ENCODE peak calls at places on chromosomes 1 and 21, in seven cellular contexts. One of them, this sample, is unnamed.

GRCh38 chr21:37447288-37447936 is 80.8 kb downstream of the DYRK1A start:
- DNase-seq in Karpas-422: no peak
- DNase-seq in neuronal stem cell: no peak
- DNase-seq in ovary: no peak
- DNase-seq in adipocyte: no peak
- DNase-seq in kidney: no peak
- DNase-seq in mucosa of descending colon: no peak
- DNase-seq in this sample: no peak

GRCh38 chr1:232897949-232898465 is 52.4 kb upstream of the NTPCR start:
- DNase-seq in kidney: no peak
- DNase-seq in Karpas-422: no peak
- DNase-seq in adipocyte: no peak
- DNase-seq in ovary: no peak
- DNase-seq in mucosa of descending colon: no peak
- DNase-seq in neuronal stem cell: no peak
- DNase-seq in this sample: no peak

GRCh38 chr1:186985889-186986491 is 157.2 kb downstream of the PLA2G4A start:
- DNase-seq in mucosa of descending colon: no peak
- DNase-seq in kidney: no peak
- DNase-seq in adipocyte: peak
- DNase-seq in neuronal stem cell: peak
- DNase-seq in Karpas-422: peak
- DNase-seq in ovary: no peak
- DNase-seq in this sample: peak

GRCh38 chr1:168621356-168621755 is 45.0 kb downstream of the XCL1 start:
- DNase-seq in kidney: no peak
- DNase-seq in adipocyte: peak
- DNase-seq in mucosa of descending colon: no peak
- DNase-seq in Karpas-422: no peak
- DNase-seq in neuronal stem cell: no peak
- DNase-seq in ovary: no peak
- DNase-seq in this sample: peak

GRCh38 chr1:201219481-201220387 is 29.1 kb downstream of the IGFN1 start:
- DNase-seq in mucosa of descending colon: no peak
- DNase-seq in ovary: no peak
- DNase-seq in neuronal stem cell: no peak
- DNase-seq in kidney: peak
- DNase-seq in Karpas-422: no peak
- DNase-seq in adipocyte: no peak
- DNase-seq in this sample: no peak

GRCh38 chr21:25029580-25029979 is 577.7 kb downstream of the MRPL39 start:
- DNase-seq in adipocyte: no peak
- DNase-seq in kidney: no peak
- DNase-seq in Karpas-422: no peak
- DNase-seq in mucosa of descending colon: no peak
- DNase-seq in ovary: no peak
- DNase-seq in neuronal stem cell: no peak
- DNase-seq in this sample: no peak

GRCh38 chr1:36847186-36847585 is 187.1 kb downstream of the GRIK3 start:
- DNase-seq in neuronal stem cell: no peak
- DNase-seq in kidney: no peak
- DNase-seq in mucosa of descending colon: no peak
- DNase-seq in ovary: no peak
- DNase-seq in adipocyte: no peak
- DNase-seq in Karpas-422: no peak
- DNase-seq in this sample: no peak

GRCh38 chr1:230424440-230425251 is 1.5 kb downstream of the PGBD5 start:
- DNase-seq in adipocyte: no peak
- DNase-seq in neuronal stem cell: no peak
- DNase-seq in ovary: no peak
- DNase-seq in mucosa of descending colon: peak
- DNase-seq in Karpas-422: no peak
- DNase-seq in kidney: no peak
- DNase-seq in this sample: no peak

GRCh38 chr21:20970691-20971090 is 27.5 kb upstream of the NCAM2 start:
- DNase-seq in neuronal stem cell: no peak
- DNase-seq in kidney: no peak
- DNase-seq in adipocyte: no peak
- DNase-seq in ovary: no peak
- DNase-seq in mucosa of descending colon: no peak
- DNase-seq in Karpas-422: no peak
- DNase-seq in this sample: no peak

GRCh38 chr1:25615563-25616079 is 970 bp upstream of the MAN1C1 start:
- DNase-seq in ovary: no peak
- DNase-seq in mucosa of descending colon: no peak
- DNase-seq in Karpas-422: no peak
- DNase-seq in adipocyte: peak
- DNase-seq in neuronal stem cell: peak
- DNase-seq in kidney: no peak
- DNase-seq in this sample: no peak
- H3K4me3 ChIP-seq in ovary: peak
- H3K4me3 ChIP-seq in mucosa of descending colon: no peak
- H3K4me3 ChIP-seq in Karpas-422: peak
- H3K4me3 ChIP-seq in adipocyte: peak
- H3K4me3 ChIP-seq in neuronal stem cell: peak
- H3K4me3 ChIP-seq in kidney: peak
- H3K4me3 ChIP-seq in this sample: peak

DNA sequence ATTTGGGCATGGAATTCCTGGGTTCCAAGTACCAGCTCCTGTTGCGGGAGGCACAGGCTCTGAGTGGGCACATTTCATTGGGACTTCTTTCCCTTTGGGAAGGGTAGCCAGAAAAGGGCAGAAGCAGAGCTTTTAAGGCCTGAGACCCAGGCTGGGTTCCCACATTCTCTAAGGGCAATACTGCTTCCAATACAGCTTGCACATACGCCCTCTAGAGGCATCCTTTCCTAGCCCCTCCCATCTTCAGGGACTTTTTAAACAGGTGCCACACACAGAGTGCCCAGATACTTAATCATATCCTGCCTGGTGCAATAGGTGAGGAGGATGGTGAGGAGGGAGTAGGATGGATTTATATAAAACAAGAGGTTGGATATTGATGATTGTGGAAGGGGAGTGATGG is 5.7 kb downstream of the GPR88 start:
- DNase-seq in adipocyte: no peak
- DNase-seq in ovary: no peak
- DNase-seq in neuronal stem cell: no peak
- DNase-seq in kidney: no peak
- DNase-seq in mucosa of descending colon: no peak
- DNase-seq in Karpas-422: peak
- DNase-seq in this sample: no peak
- H3K4me3 ChIP-seq in adipocyte: no peak
- H3K4me3 ChIP-seq in ovary: no peak
- H3K4me3 ChIP-seq in neuronal stem cell: no peak
- H3K4me3 ChIP-seq in kidney: no peak
- H3K4me3 ChIP-seq in mucosa of descending colon: no peak
- H3K4me3 ChIP-seq in Karpas-422: no peak
- H3K4me3 ChIP-seq in this sample: no peak

GRCh38 chr1:160836981-160837557 is 25.6 kb downstream of the CD244 start:
- DNase-seq in adipocyte: no peak
- DNase-seq in Karpas-422: no peak
- DNase-seq in neuronal stem cell: no peak
- DNase-seq in mucosa of descending colon: no peak
- DNase-seq in kidney: no peak
- DNase-seq in ovary: no peak
- DNase-seq in this sample: no peak

GRCh38 chr1:160836561-160836960 is 26.1 kb downstream of the CD244 start:
- DNase-seq in kidney: no peak
- DNase-seq in Karpas-422: no peak
- DNase-seq in ovary: no peak
- DNase-seq in adipocyte: no peak
- DNase-seq in mucosa of descending colon: no peak
- DNase-seq in neuronal stem cell: no peak
- DNase-seq in this sample: no peak

GRCh38 chr1:160838876-160839275 is 23.8 kb downstream of the CD244 start:
- DNase-seq in adipocyte: no peak
- DNase-seq in Karpas-422: no peak
- DNase-seq in ovary: no peak
- DNase-seq in mucosa of descending colon: no peak
- DNase-seq in neuronal stem cell: no peak
- DNase-seq in kidney: no peak
- DNase-seq in this sample: no peak

GRCh38 chr1:160834945-160835565 is 27.6 kb downstream of the CD244 start:
- DNase-seq in adipocyte: peak
- DNase-seq in ovary: no peak
- DNase-seq in Karpas-422: peak
- DNase-seq in mucosa of descending colon: no peak
- DNase-seq in kidney: no peak
- DNase-seq in neuronal stem cell: no peak
- DNase-seq in this sample: peak

GRCh38 chr1:160837558-160838205 is 25.0 kb downstream of the CD244 start:
- DNase-seq in mucosa of descending colon: peak
- DNase-seq in adipocyte: no peak
- DNase-seq in Karpas-422: peak
- DNase-seq in neuronal stem cell: peak
- DNase-seq in ovary: peak
- DNase-seq in kidney: peak
- DNase-seq in this sample: no peak
- H3K4me3 ChIP-seq in mucosa of descending colon: no peak
- H3K4me3 ChIP-seq in adipocyte: no peak
- H3K4me3 ChIP-seq in Karpas-422: no peak
- H3K4me3 ChIP-seq in neuronal stem cell: no peak
- H3K4me3 ChIP-seq in ovary: no peak
- H3K4me3 ChIP-seq in kidney: no peak
- H3K4me3 ChIP-seq in this sample: no peak

GRCh38 chr1:67792756-67793475 is 40.4 kb downstream of the GNG12 start:
- DNase-seq in mucosa of descending colon: no peak
- DNase-seq in neuronal stem cell: no peak
- DNase-seq in adipocyte: peak
- DNase-seq in kidney: no peak
- DNase-seq in ovary: no peak
- DNase-seq in Karpas-422: no peak
- DNase-seq in this sample: no peak
- H3K4me3 ChIP-seq in mucosa of descending colon: no peak
- H3K4me3 ChIP-seq in neuronal stem cell: no peak
- H3K4me3 ChIP-seq in adipocyte: peak
- H3K4me3 ChIP-seq in kidney: no peak
- H3K4me3 ChIP-seq in ovary: no peak
- H3K4me3 ChIP-seq in Karpas-422: no peak
- H3K4me3 ChIP-seq in this sample: no peak

DNA sequence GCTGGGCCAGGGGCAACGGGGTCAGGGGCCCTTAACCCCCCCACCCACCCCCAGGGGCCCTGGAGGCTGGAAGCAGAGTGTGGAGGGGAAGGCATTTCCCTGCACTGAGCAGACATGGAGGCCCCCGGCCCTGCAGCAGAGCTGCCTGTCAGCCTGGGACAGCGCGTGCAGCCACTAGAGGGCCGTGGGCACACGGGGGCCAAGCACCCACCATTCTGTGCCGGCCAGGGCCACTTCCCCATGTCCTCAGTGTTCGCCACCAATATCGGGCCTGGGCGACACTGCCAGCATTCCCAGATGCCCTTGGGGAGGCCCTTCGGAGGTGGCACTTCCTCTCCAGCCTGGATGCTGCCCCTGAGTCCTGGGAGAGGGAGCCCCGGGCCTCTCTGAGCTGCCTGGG is 23.2 kb upstream of the ARHGEF16 start:
- DNase-seq in mucosa of descending colon: peak
- DNase-seq in kidney: peak
- DNase-seq in Karpas-422: peak
- DNase-seq in ovary: no peak
- DNase-seq in adipocyte: no peak
- DNase-seq in neuronal stem cell: no peak
- DNase-seq in this sample: no peak
- H3K4me3 ChIP-seq in mucosa of descending colon: no peak
- H3K4me3 ChIP-seq in kidney: no peak
- H3K4me3 ChIP-seq in Karpas-422: no peak
- H3K4me3 ChIP-seq in ovary: no peak
- H3K4me3 ChIP-seq in adipocyte: no peak
- H3K4me3 ChIP-seq in neuronal stem cell: no peak
- H3K4me3 ChIP-seq in this sample: no peak

DNA sequence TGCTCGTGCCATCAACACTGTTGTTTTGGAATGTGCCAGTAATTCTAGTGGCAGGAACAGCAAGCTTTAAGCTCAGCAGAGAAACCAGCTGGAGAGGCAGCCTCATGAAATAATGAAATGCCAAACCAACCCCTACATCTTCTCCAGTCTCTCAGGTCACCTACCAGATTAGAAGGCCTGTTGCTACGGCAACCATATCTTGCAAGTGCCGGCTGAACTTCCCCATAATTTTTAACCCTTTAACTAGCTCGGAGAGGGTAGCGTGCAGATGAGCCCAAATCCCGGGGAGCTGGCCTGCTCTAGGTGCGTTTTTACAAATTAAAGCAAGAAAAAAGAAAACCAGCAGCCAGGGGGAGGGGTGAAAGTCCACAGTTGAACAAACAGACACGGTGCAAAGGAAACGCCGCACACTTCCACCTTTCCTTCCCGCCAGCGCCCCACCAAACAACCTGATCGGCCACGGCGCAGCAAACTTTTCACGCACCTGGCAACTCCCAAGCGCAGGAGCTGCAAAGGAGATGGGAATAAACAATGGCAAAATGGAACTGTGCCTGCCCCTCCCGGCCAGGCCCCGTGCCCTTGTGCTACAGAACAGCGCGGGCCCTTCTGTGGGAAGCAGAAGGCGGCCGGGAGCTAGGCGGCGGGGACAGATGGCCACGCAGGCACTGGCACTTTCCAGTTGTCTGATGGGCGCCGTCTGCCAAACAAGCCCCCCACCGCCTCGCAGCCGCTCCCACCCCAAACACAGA is 50.1 kb downstream of the SSBP3 start:
- DNase-seq in neuronal stem cell: no peak
- DNase-seq in adipocyte: no peak
- DNase-seq in ovary: no peak
- DNase-seq in kidney: no peak
- DNase-seq in Karpas-422: peak
- DNase-seq in mucosa of descending colon: no peak
- DNase-seq in this sample: peak
- H3K4me3 ChIP-seq in neuronal stem cell: no peak
- H3K4me3 ChIP-seq in adipocyte: no peak
- H3K4me3 ChIP-seq in ovary: peak
- H3K4me3 ChIP-seq in kidney: no peak
- H3K4me3 ChIP-seq in Karpas-422: no peak
- H3K4me3 ChIP-seq in mucosa of descending colon: no peak
- H3K4me3 ChIP-seq in this sample: no peak

This sample was measured in fibroblast of villous mesenchyme.